ENCODE peak calls at places on chromosomes 13 and 19, in eight cellular contexts. W is PC-9; V is CD8-positive, alpha-beta T cell; X is ascending aorta; I is cardiac muscle cell; D is thoracic aorta; K is fibroblast of lung; N is tibial artery. C is an unnamed sample. For H3K4me1, the result is how much of the 10 kb centered on the place peaks cover.

GRCh38 chr13:40187324-40187795 is 479.1 kb downstream of the FOXO1 start:
- DNase-seq in X (no peak), V (peak), D (no peak), I (no peak), K (no peak), N (no peak), W (no peak), C (no peak)

GRCh38 chr19:49114630-49115363 is 627 bp downstream of the LIN7B start:
- DNase-seq in D (no peak), N (peak), I (peak), K (peak), X (no peak), V (peak), W (no peak), C (peak)

GRCh38 chr13:98386632-98387031 is 190.3 kb downstream of the STK24 start:
- DNase-seq in N (no peak), W (no peak), D (no peak), X (no peak), K (no peak), V (no peak), I (no peak), C (no peak)

GRCh38 chr19:17766543-17767131 is 15.4 kb downstream of the FCHO1 start:
- DNase-seq in D (no peak), N (peak), I (peak), V (peak), K (peak), X (no peak), W (peak), C (peak)

GRCh38 chr19:39833464-39834286 is at the start of gene DYRK1B:
- DNase-seq in I (peak), X (peak), D (peak), W (no peak), V (peak), N (peak), K (peak), C (peak)

GRCh38 chr13:29494520-29494919 is 101.0 kb downstream of the SLC7A1 start:
- DNase-seq in D (no peak), N (no peak), I (no peak), W (no peak), X (no peak), K (no peak), V (no peak), C (no peak)

GRCh38 chr13:27374650-27375049 is 49.8 kb upstream of the GTF3A start:
- DNase-seq in W (peak), K (peak), N (peak), D (peak), X (no peak), I (peak), V (peak), C (peak)

GRCh38 chr13:114081761-114082681 is 50.4 kb downstream of the RASA3 start:
- DNase-seq in N (peak), X (no peak), K (no peak), D (no peak), I (no peak), W (no peak), V (no peak), C (peak)

GRCh38 chr19:31110331-31110730 is 238.9 kb downstream of the TSHZ3 start:
- DNase-seq in K (peak), D (no peak), I (peak), X (no peak), V (no peak), W (no peak), N (no peak), C (no peak)

GRCh38 chr19:40358773-40359172 is 10.3 kb downstream of the PLD3 start:
- DNase-seq in N (no peak), I (no peak), D (no peak), K (no peak), X (peak), W (no peak), V (no peak), C (no peak)

GRCh38 chr13:33487575-33488243 is 202.2 kb upstream of the STARD13 start:
- DNase-seq in N (no peak), K (peak), W (no peak), I (no peak), D (no peak), X (no peak), V (no peak), C (no peak)

GRCh38 chr13:91426913-91427312 is 28.5 kb downstream of the GPC5 start:
- DNase-seq in I (no peak), X (no peak), V (no peak), N (no peak), W (no peak), K (no peak), D (no peak), C (no peak)

GRCh38 chr13:48263196-48263595 is 30.2 kb downstream of the ITM2B start:
- DNase-seq in X (no peak), D (no peak), N (no peak), K (no peak), I (no peak), V (no peak), W (no peak), C (no peak)

GRCh38 chr13:36431204-36432105 is 840 bp upstream of the CCNA1 start:
- DNase-seq in N (no peak), X (no peak), W (no peak), D (no peak), K (no peak), V (no peak), I (peak), C (no peak)

GRCh38 chr19:31334101-31334848 is 15.0 kb downstream of the TSHZ3 start:
- DNase-seq in X (no peak), W (no peak), V (no peak), I (no peak), N (no peak), D (no peak), K (no peak), C (peak)

GRCh38 chr13:110138009-110138699 is 168.8 kb downstream of the COL4A1 start:
- DNase-seq in W (peak), N (peak), X (no peak), D (peak), V (peak), K (peak), I (peak), C (peak)

GRCh38 chr19:32828643-32829344 is 40.8 kb downstream of the SLC7A9 start:
- DNase-seq in I (no peak), V (no peak), D (no peak), W (no peak), X (no peak), N (no peak), K (no peak), C (no peak)

GRCh38 chr19:5587071-5587455 is 19.3 kb upstream of the TINCR start:
- DNase-seq in K (no peak), D (no peak), I (no peak), N (no peak), X (no peak), W (no peak), V (no peak), C (no peak)

GRCh38 chr13:61255035-61255796 is 160.4 kb downstream of the PCDH20 start:
- DNase-seq in W (no peak), D (no peak), V (no peak), N (no peak), I (peak), X (no peak), K (peak), C (no peak)

GRCh38 chr13:26168276-26168814 is 53.8 kb downstream of the RNF6 start:
- DNase-seq in X (no peak), V (no peak), D (no peak), N (no peak), I (no peak), K (peak), W (no peak), C (no peak)

GRCh38 chr13:101202590-101202989 is 213.7 kb downstream of the NALCN start:
- DNase-seq in V (no peak), I (no peak), N (no peak), K (no peak), W (no peak), X (no peak), D (no peak), C (no peak)

GRCh38 chr19:6734096-6734696 is 3.2 kb downstream of the GPR108 start:
- DNase-seq in N (no peak), W (no peak), X (no peak), I (no peak), V (no peak), K (no peak), D (no peak), C (no peak)

GRCh38 chr19:41575998-41576397 is at the start of gene CEACAM21:
- DNase-seq in I (no peak), K (no peak), V (peak), X (peak), N (no peak), W (no peak), D (no peak), C (no peak)

GRCh38 chr13:92196566-92197256 is 798.3 kb downstream of the GPC5 start:
- DNase-seq in V (no peak), I (no peak), D (no peak), W (no peak), N (no peak), K (peak), X (no peak), C (no peak)

GRCh38 chr13:44904982-44905381 is 84.3 kb downstream of the NUFIP1 start:
- DNase-seq in X (no peak), K (peak), V (no peak), W (peak), D (peak), N (no peak), I (no peak), C (peak)

GRCh38 chr13:80362488-80362887 is 21.6 kb upstream of the SPRY2 start:
- DNase-seq in D (no peak), K (no peak), V (no peak), W (no peak), X (no peak), N (no peak), I (no peak), C (no peak)

GRCh38 chr19:45008554-45008953 is 7.3 kb downstream of the RELB start:
- DNase-seq in X (no peak), K (no peak), N (no peak), D (no peak), V (no peak), W (no peak), I (no peak), C (no peak)

GRCh38 chr19:374183-374885 is 29.7 kb upstream of the MIER2 start:
- DNase-seq in X (no peak), N (no peak), V (no peak), K (no peak), D (no peak), I (no peak), W (no peak), C (peak)

GRCh38 chr13:101406787-101407186 is 9.5 kb downstream of the NALCN start:
- DNase-seq in I (no peak), V (no peak), D (no peak), N (no peak), X (no peak), K (no peak), W (peak), C (no peak)

GRCh38 chr13:111634410-111634809 is 314.0 kb downstream of the TEX29 start:
- DNase-seq in X (no peak), V (no peak), I (no peak), K (no peak), N (no peak), W (no peak), D (no peak), C (no peak)

GRCh38 chr13:105630411-105630810 is 905.1 kb downstream of the EFNB2 start:
- DNase-seq in D (no peak), X (no peak), K (no peak), W (no peak), N (no peak), I (no peak), V (no peak), C (no peak)

GRCh38 chr13:34124912-34125311 is 307.0 kb downstream of the RFC3 start:
- DNase-seq in W (no peak), I (no peak), K (no peak), N (no peak), D (no peak), V (no peak), X (no peak), C (no peak)

GRCh38 chr13:39410089-39410901 is 192.7 kb downstream of the LHFPL6 start:
- DNase-seq in X (no peak), V (no peak), K (peak), W (no peak), N (no peak), I (no peak), D (no peak), C (no peak)

GRCh38 chr13:20065516-20065915 is 95.3 kb downstream of the GJA3 start:
- DNase-seq in W (no peak), D (no peak), V (no peak), I (no peak), N (no peak), K (no peak), X (no peak), C (no peak)

GRCh38 chr13:110593430-110594130 is 21.8 kb upstream of the NAXD start:
- DNase-seq in V (no peak), I (peak), W (peak), D (no peak), K (peak), N (no peak), X (no peak), C (no peak)

GRCh38 chr13:109874921-109875454 is 88.6 kb upstream of the IRS2 start:
- DNase-seq in I (no peak), K (peak), D (no peak), N (no peak), W (peak), X (no peak), V (no peak), C (no peak)

GRCh38 chr13:58025821-58026220 is 394.3 kb downstream of the PCDH17 start:
- DNase-seq in D (no peak), K (no peak), V (no peak), I (peak), N (no peak), X (no peak), W (no peak), C (no peak)

GRCh38 chr13:26132756-26133155 is 80.9 kb upstream of the SHISA2 start:
- DNase-seq in N (no peak), W (no peak), K (peak), X (no peak), D (no peak), I (no peak), V (no peak), C (no peak)

GRCh38 chr19:29850482-29850881 is 38.7 kb downstream of the CCNE1 start:
- DNase-seq in N (no peak), D (no peak), X (no peak), K (no peak), V (no peak), W (no peak), I (no peak), C (no peak)

GRCh38 chr13:30108913-30109237 is 198.5 kb downstream of the KATNAL1 start:
- DNase-seq in N (no peak), W (peak), K (no peak), D (no peak), X (no peak), I (no peak), V (no peak), C (no peak)

DNA sequence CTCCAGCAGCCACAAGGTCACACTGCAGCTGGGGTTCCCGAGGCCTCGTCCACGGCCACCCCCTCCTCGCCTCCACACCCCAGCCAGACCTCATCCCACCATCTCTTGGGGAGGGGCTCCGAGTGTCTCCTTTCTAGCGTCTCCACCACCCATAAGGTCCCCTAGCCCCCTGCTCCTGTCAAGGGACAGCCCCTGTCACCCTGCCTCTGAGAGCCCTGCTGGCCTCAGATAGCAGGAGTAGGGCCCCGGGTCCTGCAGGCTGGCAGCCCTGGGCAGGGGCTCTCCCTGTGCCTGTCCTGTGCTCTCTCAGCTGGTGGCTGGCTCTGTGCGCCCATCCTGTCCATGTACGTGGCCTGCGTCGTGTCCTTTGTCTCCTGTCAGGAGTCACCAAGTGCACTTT is 17.0 kb downstream of the COMP start:
- DNase-seq in N (no peak), X (no peak), K (no peak), D (no peak), V (no peak), I (no peak), W (no peak), C (no peak)
- TF ChIP-seq CTCF in N (no peak), X (no peak), K (no peak), D (no peak), V (no peak), I (no peak), W (no peak), C (no peak)

GRCh38 chr19:16070366-16070990 is 5.8 kb upstream of the TPM4 start:
- DNase-seq in V (peak), I (no peak), K (no peak), D (peak), N (peak), W (peak), X (peak), C (peak)

GRCh38 chr19:16073481-16073880 is 2.8 kb upstream of the TPM4 start:
- DNase-seq in W (no peak), I (no peak), K (no peak), D (no peak), X (no peak), N (peak), V (no peak), C (peak)

GRCh38 chr19:16069813-16070365 is 6.4 kb upstream of the TPM4 start:
- DNase-seq in X (no peak), W (no peak), I (no peak), D (no peak), K (no peak), N (peak), V (no peak), C (peak)

GRCh38 chr19:16068696-16069259 is 7.5 kb upstream of the TPM4 start:
- DNase-seq in I (no peak), X (no peak), K (no peak), D (no peak), N (peak), V (no peak), W (no peak), C (no peak)

GRCh38 chr19:16071072-16071691 is 5.1 kb upstream of the TPM4 start:
- DNase-seq in I (no peak), X (no peak), K (no peak), D (no peak), W (no peak), V (no peak), N (no peak), C (no peak)
- H3K4me1 ChIP-seq in I (under half), X (under half), K (under half), D (half or more), W (under half), V (half or more), N (half or more), C (under half)

GRCh38 chr13:52669677-52670076 is 17.0 kb downstream of the SUGT1 start:
- DNase-seq in W (no peak), D (no peak), I (no peak), K (no peak), V (no peak), X (no peak), N (no peak), C (no peak)
- TF ChIP-seq CTCF in W (no peak), D (no peak), I (no peak), K (no peak), V (no peak), X (no peak), N (no peak), C (no peak)

GRCh38 chr13:73069206-73069815 is 10.5 kb downstream of the KLF5 start:
- DNase-seq in X (no peak), K (no peak), W (peak), I (no peak), N (no peak), D (no peak), V (no peak), C (no peak)
- H3K4me1 ChIP-seq in X (under half), K (under half), W (half or more), I (under half), N (under half), D (under half), V (under half), C (under half)

GRCh38 chr13:21232599-21232998 is 56.1 kb downstream of the MRPL57 start:
- DNase-seq in X (no peak), I (no peak), K (no peak), V (no peak), N (no peak), W (no peak), D (no peak), C (no peak)

GRCh38 chr13:21233086-21233485 is 56.6 kb downstream of the MRPL57 start:
- DNase-seq in V (no peak), W (no peak), D (no peak), K (no peak), N (no peak), I (no peak), X (no peak), C (no peak)

GRCh38 chr13:21230516-21230915 is 54.1 kb downstream of the MRPL57 start:
- DNase-seq in K (no peak), D (no peak), V (no peak), N (no peak), X (no peak), I (no peak), W (no peak), C (no peak)

GRCh38 chr13:21231426-21231945 is 55.0 kb downstream of the MRPL57 start:
- DNase-seq in N (no peak), K (no peak), X (no peak), D (no peak), V (no peak), I (no peak), W (no peak), C (no peak)

DNA sequence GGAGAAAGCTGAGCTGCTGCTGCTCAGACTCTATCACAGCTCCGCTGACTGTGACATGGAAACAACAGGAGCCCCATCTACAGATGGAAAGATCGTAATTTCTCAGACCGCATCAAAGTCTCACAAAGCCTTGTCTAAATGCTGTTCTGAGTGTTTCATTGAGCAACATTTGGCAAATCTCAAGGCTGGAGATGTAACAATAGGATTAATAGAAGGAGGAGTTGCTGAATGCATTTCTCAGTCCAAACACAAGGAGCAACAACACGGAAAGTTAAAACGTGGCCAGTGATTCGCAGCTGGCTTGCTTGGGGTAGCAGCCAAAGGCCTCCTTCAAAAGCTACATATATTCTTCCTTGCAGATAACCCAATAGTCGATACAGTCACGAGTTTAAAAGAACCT is 55.7 kb downstream of the MRPL57 start:
- DNase-seq in K (peak), I (no peak), N (no peak), V (no peak), D (no peak), W (no peak), X (no peak), C (peak)
- TF ChIP-seq CTCF in K (no peak), I (peak), N (no peak), V (no peak), D (no peak), W (no peak), X (no peak), C (no peak)

GRCh38 chr19:56117376-56117884 is 3.7 kb downstream of the ZNF787 start:
- DNase-seq in N (no peak), K (no peak), W (peak), V (no peak), X (no peak), D (no peak), I (no peak), C (no peak)
- H3K4me1 ChIP-seq in N (half or more), K (under half), W (under half), V (under half), X (under half), D (under half), I (under half), C (half or more)

GRCh38 chr19:14318873-14319272 is 62.4 kb upstream of the ADGRE5 start:
- DNase-seq in N (no peak), X (no peak), V (no peak), D (no peak), W (no peak), K (no peak), I (peak), C (no peak)
- TF ChIP-seq CTCF in N (no peak), X (no peak), V (no peak), D (no peak), W (peak), K (peak), I (peak), C (no peak)

DNA sequence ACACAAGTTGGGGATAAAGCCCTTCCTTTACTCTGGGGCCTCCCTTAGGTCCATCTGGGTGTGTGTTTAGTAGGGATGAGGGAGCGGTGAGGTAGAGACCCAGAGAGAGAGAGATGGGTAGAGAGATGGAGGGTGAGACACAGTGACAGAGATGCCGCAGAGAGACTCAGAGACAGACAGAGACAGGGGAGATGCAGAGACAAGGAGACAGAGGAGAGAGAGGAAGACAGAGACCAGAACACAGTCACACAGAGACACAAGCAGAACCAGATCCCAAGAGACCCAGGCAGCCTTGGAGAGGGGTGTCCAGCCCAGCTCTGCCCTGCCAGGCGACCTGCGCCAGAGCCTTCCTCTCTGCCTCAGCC is 2.4 kb downstream of the KLK1 start:
- DNase-seq in N (no peak), V (no peak), D (no peak), X (no peak), K (no peak), I (no peak), W (no peak), C (no peak)
- H3K4me1 ChIP-seq in N (under half), V (under half), D (under half), X (under half), K (under half), I (under half), W (under half), C (under half)

GRCh38 chr19:3565177-3565576 is 7.6 kb upstream of the HMG20B start:
- DNase-seq in V (no peak), I (no peak), W (peak), X (no peak), N (no peak), D (no peak), K (no peak), C (no peak)
- TF ChIP-seq CTCF in V (no peak), I (no peak), W (no peak), X (no peak), N (no peak), D (no peak), K (no peak), C (no peak)

C was measured in sigmoid colon.